ENCODE peak calls at places on chromosomes 7 and 10, in six cellular contexts. Z, Q, K, D, N and F are unnamed samples.

GRCh38 chr10:1290071-1290471 is 233.9 kb downstream of the WDR37 start:
- DNase-seq in D (no peak), Z (no peak), Q (peak), N (no peak), K (no peak), F (no peak)

GRCh38 chr10:22345301-22346086 is at the start of gene SPAG6:
- DNase-seq in K (no peak), Z (no peak), Q (peak), D (no peak), N (no peak), F (no peak)

GRCh38 chr10:75399461-75400162 is 2.0 kb downstream of the ZNF503 start:
- DNase-seq in Q (peak), Z (no peak), N (peak), D (peak), K (no peak), F (peak)

GRCh38 chr7:100673942-100674431 is 447 bp downstream of the GNB2 start:
- DNase-seq in Q (no peak), N (no peak), D (peak), K (peak), Z (no peak), F (no peak)

GRCh38 chr10:71314028-71314693 is 4.9 kb upstream of the SLC29A3 start:
- DNase-seq in N (peak), Z (no peak), K (peak), Q (peak), D (no peak), F (no peak)

GRCh38 chr10:131698232-131698631 is 202.6 kb upstream of the PPP2R2D start:
- DNase-seq in Z (no peak), K (no peak), Q (no peak), N (no peak), D (peak), F (no peak)

GRCh38 chr7:25754333-25754732 is 397.7 kb upstream of the NFE2L3 start:
- DNase-seq in N (no peak), D (no peak), Q (no peak), Z (no peak), K (no peak), F (no peak)

GRCh38 chr7:77320161-77320560 is 96.0 kb downstream of the GSAP start:
- DNase-seq in Q (no peak), N (no peak), D (no peak), K (no peak), Z (no peak), F (no peak)

GRCh38 chr7:27936244-27937102 is 196.5 kb downstream of the TAX1BP1 start:
- DNase-seq in D (no peak), Z (no peak), Q (no peak), N (no peak), K (no peak), F (no peak)

GRCh38 chr7:16915405-16915804 is 33.6 kb upstream of the AGR3 start:
- DNase-seq in Z (no peak), D (no peak), N (peak), K (no peak), Q (peak), F (peak)

GRCh38 chr10:8054498-8055407 is at the start of gene GATA3:
- DNase-seq in K (peak), N (peak), Q (peak), D (peak), Z (no peak), F (no peak)

GRCh38 chr7:154610903-154611302 is 392.0 kb downstream of the PAXIP1 start:
- DNase-seq in Z (no peak), D (no peak), N (no peak), K (no peak), Q (no peak), F (no peak)

GRCh38 chr7:41732279-41733062 is 29.6 kb upstream of the INHBA start:
- DNase-seq in Z (no peak), D (no peak), K (no peak), Q (peak), N (peak), F (no peak)

GRCh38 chr7:17311952-17312351 is 13.5 kb downstream of the AHR start:
- DNase-seq in N (no peak), Z (no peak), K (no peak), Q (no peak), D (no peak), F (no peak)

GRCh38 chr10:1050145-1050544 is 1.2 kb upstream of the IDI1 start:
- DNase-seq in Q (no peak), D (no peak), K (no peak), N (peak), Z (no peak), F (no peak)

GRCh38 chr7:27992092-27992491 is 188.5 kb downstream of the JAZF1 start:
- DNase-seq in K (no peak), N (no peak), Z (no peak), Q (no peak), D (no peak), F (no peak)

GRCh38 chr7:144835166-144835611 is 664 bp downstream of the TPK1 start:
- DNase-seq in K (no peak), D (peak), N (peak), Q (peak), Z (no peak), F (peak)